ENCODE peak calls at places on chromosomes 1 and 21, in eight cellular contexts. U is left ventricle myocardium inferior, W is lung, I is heart left ventricle, Y is AG04450, L is tibial artery, B is adrenal gland, S is WERI-Rb-1. C is an unnamed sample. For H3K9me3, the result is how much of the 10 kb centered on the place peaks cover.

GRCh38 chr1:12666141-12666735 is 22.4 kb downstream of the AADACL4 start:
- DNase-seq in U (no peak), W (no peak), I (no peak), Y (no peak), L (no peak), B (no peak), S (no peak), C (no peak)

GRCh38 chr1:185250063-185250462 is 67.0 kb downstream of the IVNS1ABP start:
- DNase-seq in U (no peak), W (no peak), I (no peak), Y (no peak), L (no peak), B (no peak), S (no peak), C (no peak)

GRCh38 chr1:157252473-157252872 is 114.3 kb upstream of the ETV3 start:
- DNase-seq in U (no peak), W (no peak), I (no peak), Y (no peak), L (no peak), B (no peak), S (no peak), C (no peak)

GRCh38 chr1:41566969-41567368 is 82.5 kb upstream of the EDN2 start:
- DNase-seq in U (no peak), W (no peak), I (no peak), Y (no peak), L (peak), B (peak), S (no peak), C (no peak)

GRCh38 chr21:41766883-41767605 is at the start of gene RIPK4:
- DNase-seq in U (no peak), W (peak), I (no peak), Y (no peak), L (peak), B (no peak), S (peak), C (no peak)

GRCh38 chr1:115145221-115145620 is 55.9 kb upstream of the TSPAN2 start:
- DNase-seq in U (no peak), W (no peak), I (no peak), Y (no peak), L (no peak), B (no peak), S (no peak), C (no peak)

GRCh38 chr1:26705788-26706237 is 10.0 kb downstream of the ARID1A start:
- DNase-seq in U (no peak), W (no peak), I (no peak), Y (no peak), L (no peak), B (no peak), S (no peak), C (no peak)

GRCh38 chr1:19429611-19430010 is 55.7 kb downstream of the CAPZB start:
- DNase-seq in U (no peak), W (no peak), I (no peak), Y (no peak), L (no peak), B (no peak), S (no peak), C (no peak)

GRCh38 chr1:33650708-33651107 is 178.3 kb downstream of the ZSCAN20 start:
- DNase-seq in U (no peak), W (no peak), I (no peak), Y (no peak), L (no peak), B (no peak), S (no peak), C (no peak)

GRCh38 chr1:235683653-235684052 is 34.1 kb upstream of the GNG4 start:
- DNase-seq in U (no peak), W (no peak), I (no peak), Y (no peak), L (no peak), B (no peak), S (no peak), C (no peak)

GRCh38 chr1:235906436-235906835 is 39.7 kb upstream of the LYST start:
- DNase-seq in U (no peak), W (no peak), I (no peak), Y (no peak), L (no peak), B (no peak), S (no peak), C (no peak)

GRCh38 chr1:161020573-161021167 is at the start of gene F11R:
- DNase-seq in U (no peak), W (peak), I (peak), Y (no peak), L (no peak), B (peak), S (peak), C (peak)

GRCh38 chr1:226688056-226688748 is 50.9 kb downstream of the ITPKB start:
- DNase-seq in U (no peak), W (no peak), I (no peak), Y (no peak), L (no peak), B (no peak), S (no peak), C (no peak)

GRCh38 chr1:231613419-231614349 is 12.9 kb upstream of the DISC1 start:
- DNase-seq in U (no peak), W (no peak), I (no peak), Y (no peak), L (no peak), B (no peak), S (peak), C (peak)

GRCh38 chr21:41771625-41771945 is 4.7 kb upstream of the RIPK4 start:
- DNase-seq in U (no peak), W (no peak), I (no peak), Y (no peak), L (no peak), B (no peak), S (no peak), C (no peak)

GRCh38 chr1:226134170-226135058 is 52.1 kb downstream of the ACBD3 start:
- DNase-seq in U (no peak), W (peak), I (no peak), Y (no peak), L (no peak), B (no peak), S (no peak), C (no peak)

GRCh38 chr1:79110749-79111148 is 104.2 kb upstream of the ADGRL4 start:
- DNase-seq in U (no peak), W (no peak), I (no peak), Y (no peak), L (no peak), B (no peak), S (no peak), C (no peak)

GRCh38 chr1:151828931-151829330 is 2.7 kb downstream of the RORC start:
- DNase-seq in U (no peak), W (no peak), I (peak), Y (no peak), L (no peak), B (peak), S (peak), C (peak)

GRCh38 chr1:19310720-19311502 is 1.0 kb downstream of the AKR7A2 start:
- DNase-seq in U (no peak), W (no peak), I (no peak), Y (no peak), L (no peak), B (peak), S (no peak), C (no peak)

GRCh38 chr1:115400891-115401290 is 62.8 kb upstream of the NGF start:
- DNase-seq in U (no peak), W (no peak), I (no peak), Y (no peak), L (no peak), B (no peak), S (no peak), C (no peak)

GRCh38 chr1:234973426-234974250 is 155.0 kb downstream of the TOMM20 start:
- DNase-seq in U (no peak), W (no peak), I (no peak), Y (no peak), L (no peak), B (peak), S (no peak), C (no peak)

GRCh38 chr1:180213401-180214177 is 16.5 kb upstream of the LHX4 start:
- DNase-seq in U (no peak), W (no peak), I (no peak), Y (no peak), L (peak), B (no peak), S (peak), C (no peak)

GRCh38 chr21:15935530-15935929 is 205.7 kb downstream of the USP25 start:
- DNase-seq in U (no peak), W (no peak), I (no peak), Y (no peak), L (no peak), B (no peak), S (no peak), C (no peak)

GRCh38 chr21:46605759-46606426 is 1.0 kb upstream of the S100B start:
- DNase-seq in U (peak), W (peak), I (peak), Y (no peak), L (no peak), B (peak), S (no peak), C (no peak)

GRCh38 chr1:93738926-93739325 is 57.3 kb upstream of the BCAR3 start:
- DNase-seq in U (no peak), W (no peak), I (no peak), Y (no peak), L (no peak), B (no peak), S (peak), C (peak)

GRCh38 chr1:227192163-227192562 is 126.1 kb downstream of the CDC42BPA start:
- DNase-seq in U (peak), W (peak), I (no peak), Y (peak), L (no peak), B (peak), S (no peak), C (no peak)

GRCh38 chr1:35461966-35462651 is 95.1 kb downstream of the KIAA0319L start:
- DNase-seq in U (no peak), W (no peak), I (no peak), Y (no peak), L (no peak), B (no peak), S (no peak), C (no peak)

GRCh38 chr1:47424336-47424982 is 8.4 kb downstream of the FOXE3 start:
- DNase-seq in U (no peak), W (no peak), I (no peak), Y (no peak), L (no peak), B (no peak), S (peak), C (no peak)

GRCh38 chr1:115666702-115667101 is 24.9 kb downstream of the VANGL1 start:
- DNase-seq in U (peak), W (no peak), I (peak), Y (no peak), L (peak), B (peak), S (no peak), C (no peak)

GRCh38 chr1:76177644-76178043 is 103.1 kb downstream of the ST6GALNAC3 start:
- DNase-seq in U (no peak), W (no peak), I (no peak), Y (no peak), L (no peak), B (no peak), S (no peak), C (no peak)
- TF ChIP-seq CTCF in U (no peak), W (no peak), I (no peak), Y (no peak), L (no peak), B (no peak), S (no peak), C (no peak)

DNA sequence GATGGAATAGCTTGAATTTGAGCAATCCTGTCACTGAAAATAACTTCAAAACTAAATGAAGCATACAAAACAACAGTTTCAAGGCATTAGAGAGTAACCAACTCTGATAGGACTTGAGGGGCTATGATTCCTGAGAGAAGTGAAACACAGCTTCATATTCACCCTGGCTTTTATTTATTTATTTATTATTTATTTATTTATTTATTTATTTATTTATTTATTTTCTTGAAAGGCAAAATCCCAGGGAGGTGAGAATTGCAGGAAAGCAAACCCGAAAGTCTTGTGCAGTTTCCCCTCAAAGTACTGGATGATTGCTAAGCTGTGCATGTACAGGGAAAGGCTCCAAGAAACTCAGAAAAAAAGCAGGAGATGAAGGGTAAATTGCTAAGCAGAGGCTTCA is 72.8 kb upstream of the COL24A1 start:
- DNase-seq in U (no peak), W (no peak), I (no peak), Y (no peak), L (no peak), B (no peak), S (no peak), C (no peak)
- H3K9me3 ChIP-seq in U (under half), W (under half), I (under half), Y (under half), L (under half), B (under half), S (under half), C (under half)

DNA sequence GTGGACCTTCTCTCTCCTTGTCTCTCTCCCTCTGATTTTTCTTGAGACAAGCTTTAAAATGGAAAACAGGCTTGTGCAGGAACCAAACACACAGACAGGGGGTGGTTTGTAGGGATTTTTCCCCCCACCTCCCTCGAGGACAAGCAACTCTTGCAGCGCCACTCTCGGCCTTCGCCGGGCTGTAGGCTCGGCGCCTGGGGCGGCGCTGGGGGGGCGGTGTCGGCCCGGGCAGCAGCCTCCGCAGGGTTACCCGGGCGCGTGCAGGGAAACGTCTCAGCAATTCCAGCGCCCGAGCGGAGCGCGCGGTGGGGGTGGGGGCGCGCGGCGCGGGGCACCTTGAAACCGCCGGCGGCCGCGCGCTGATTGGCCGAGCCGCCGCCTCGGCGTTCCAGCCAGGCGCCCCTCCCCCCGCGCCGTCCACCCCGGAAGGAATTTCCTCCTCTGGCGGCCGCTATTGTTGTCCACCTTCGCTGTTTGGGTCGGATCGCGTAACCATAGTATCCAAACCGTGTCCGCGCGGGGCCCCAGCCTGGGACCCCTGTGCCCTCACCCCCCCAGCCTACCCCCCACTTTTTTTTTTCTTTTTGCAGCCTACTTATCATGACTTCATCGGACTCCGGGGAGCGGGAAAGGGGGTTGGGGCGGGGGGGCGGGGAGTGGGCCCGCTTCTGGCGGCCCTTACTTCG is 59.8 kb upstream of the ACOT11 start:
- DNase-seq in U (peak), W (peak), I (peak), Y (peak), L (peak), B (peak), S (peak), C (peak)
- TF ChIP-seq CTCF in U (no peak), W (no peak), I (no peak), Y (peak), L (no peak), B (peak), S (peak), C (no peak)

GRCh38 chr1:4394366-4394765 is 260.0 kb upstream of the AJAP1 start:
- DNase-seq in U (no peak), W (no peak), I (no peak), Y (no peak), L (no peak), B (no peak), S (no peak), C (no peak)
- H3K9me3 ChIP-seq in U (under half), W (under half), I (under half), Y (half or more), L (under half), B (under half), S (under half), C (under half)

GRCh38 chr1:246262281-246262680 is 244.8 kb downstream of the SMYD3 start:
- DNase-seq in U (no peak), W (no peak), I (no peak), Y (no peak), L (no peak), B (no peak), S (no peak), C (no peak)

GRCh38 chr1:246267426-246267825 is 239.7 kb downstream of the SMYD3 start:
- DNase-seq in U (no peak), W (no peak), I (no peak), Y (no peak), L (no peak), B (no peak), S (no peak), C (no peak)

GRCh38 chr1:246258250-246258649 is 248.8 kb downstream of the SMYD3 start:
- DNase-seq in U (no peak), W (no peak), I (no peak), Y (no peak), L (no peak), B (no peak), S (no peak), C (no peak)

GRCh38 chr1:246265481-246265880 is 241.6 kb downstream of the SMYD3 start:
- DNase-seq in U (no peak), W (no peak), I (no peak), Y (no peak), L (no peak), B (no peak), S (no peak), C (no peak)

DNA sequence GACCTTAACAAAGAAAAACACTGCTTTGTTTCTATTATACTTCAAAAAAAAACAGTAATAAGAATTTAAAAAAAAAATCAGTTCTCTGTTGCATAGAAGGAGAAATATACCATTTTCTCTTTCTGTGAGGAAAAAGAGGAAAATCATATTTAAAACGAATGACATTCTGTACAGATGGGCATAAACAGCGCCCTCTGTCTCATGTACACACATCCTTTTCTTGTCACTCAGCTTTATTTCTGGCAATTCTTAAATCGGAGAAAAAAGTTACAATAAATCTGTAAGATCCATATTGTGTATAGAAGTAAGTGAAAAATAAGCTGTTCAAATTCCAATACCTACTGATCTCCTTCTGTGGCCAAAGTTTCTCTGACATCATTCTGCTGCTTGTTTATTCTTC is 245.4 kb downstream of the SMYD3 start:
- DNase-seq in U (no peak), W (no peak), I (no peak), Y (no peak), L (no peak), B (no peak), S (no peak), C (no peak)
- TF ChIP-seq CTCF in U (no peak), W (no peak), I (no peak), Y (peak), L (no peak), B (peak), S (peak), C (peak)

GRCh38 chr1:248047008-248047407 is 372 bp downstream of the OR2L3 start:
- DNase-seq in U (no peak), W (no peak), I (no peak), Y (no peak), L (no peak), B (no peak), S (no peak), C (no peak)
- H3K9me3 ChIP-seq in U (under half), W (under half), I (under half), Y (under half), L (under half), B (under half), S (under half), C (under half)

GRCh38 chr1:228939881-228940392 is 204.7 kb downstream of the RHOU start:
- DNase-seq in U (no peak), W (no peak), I (no peak), Y (no peak), L (no peak), B (no peak), S (no peak), C (no peak)

GRCh38 chr1:228940526-228940925 is 205.2 kb downstream of the RHOU start:
- DNase-seq in U (no peak), W (no peak), I (no peak), Y (no peak), L (no peak), B (no peak), S (no peak), C (no peak)

GRCh38 chr1:228937851-228938247 is 202.6 kb downstream of the RHOU start:
- DNase-seq in U (peak), W (no peak), I (no peak), Y (no peak), L (no peak), B (no peak), S (no peak), C (no peak)

GRCh38 chr1:228938248-228938891 is 203.1 kb downstream of the RHOU start:
- DNase-seq in U (no peak), W (peak), I (peak), Y (no peak), L (no peak), B (peak), S (peak), C (no peak)

DNA sequence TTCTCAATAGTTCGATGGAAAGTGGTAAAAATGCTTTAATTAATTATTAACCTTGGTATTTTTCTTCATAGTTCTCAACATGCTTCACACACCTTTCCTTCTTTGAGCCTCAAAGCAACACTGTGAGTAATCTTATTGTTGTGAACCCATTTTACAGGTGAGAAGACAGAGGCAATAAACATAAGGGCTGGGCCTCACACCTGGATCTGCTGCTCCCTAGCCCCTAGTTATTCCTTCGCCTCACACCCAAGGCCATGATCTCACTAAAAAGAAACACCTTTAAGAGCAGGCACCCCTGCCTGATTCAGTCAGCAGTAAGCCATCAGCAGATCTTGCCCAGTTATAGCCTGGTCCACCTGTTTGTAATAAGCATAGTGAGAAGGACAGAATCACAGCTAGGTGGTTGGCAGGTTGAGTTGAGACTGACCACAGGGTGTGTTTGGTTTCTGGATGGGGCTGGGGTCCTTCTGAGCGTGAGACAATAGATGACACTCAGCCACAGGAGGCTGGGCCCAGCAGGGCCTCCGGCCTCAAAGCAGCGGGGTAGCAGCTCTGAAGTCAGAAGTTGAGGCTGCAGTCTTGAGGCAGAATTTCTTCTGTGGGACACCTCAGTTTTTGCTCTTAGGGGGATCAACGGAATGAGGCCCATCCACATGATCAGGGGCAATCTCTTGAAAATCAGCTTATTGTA is 203.9 kb downstream of the RHOU start:
- DNase-seq in U (no peak), W (no peak), I (no peak), Y (no peak), L (no peak), B (no peak), S (no peak), C (no peak)
- TF ChIP-seq CTCF in U (no peak), W (no peak), I (no peak), Y (no peak), L (no peak), B (no peak), S (no peak), C (no peak)

GRCh38 chr21:44708213-44708865 is 3.0 kb downstream of the TSPEAR start:
- DNase-seq in U (no peak), W (no peak), I (no peak), Y (no peak), L (peak), B (no peak), S (peak), C (no peak)
- H3K9me3 ChIP-seq in U (under half), W (under half), I (under half), Y (under half), L (under half), B (under half), S (under half), C (under half)